ENCODE peak calls at places on chromosomes 6 and 20, in four cellular contexts. One of them, this sample, is unnamed.

GRCh38 chr6:13262302-13263006 is 65.9 kb downstream of the TBC1D7 start:
- DNase-seq in mucosa of descending colon: no peak
- DNase-seq in fibroblast of lung: no peak
- DNase-seq in dorsolateral prefrontal cortex: no peak
- DNase-seq in this sample: no peak

GRCh38 chr6:34736838-34737237 is 20.5 kb upstream of the SNRPC start:
- DNase-seq in mucosa of descending colon: no peak
- DNase-seq in fibroblast of lung: no peak
- DNase-seq in dorsolateral prefrontal cortex: no peak
- DNase-seq in this sample: no peak

GRCh38 chr20:12949429-12949980 is 59.3 kb upstream of the SPTLC3 start:
- DNase-seq in mucosa of descending colon: no peak
- DNase-seq in fibroblast of lung: peak
- DNase-seq in dorsolateral prefrontal cortex: no peak
- DNase-seq in this sample: no peak

GRCh38 chr6:82078286-82078908 is 169.1 kb downstream of the IBTK start:
- DNase-seq in mucosa of descending colon: no peak
- DNase-seq in fibroblast of lung: no peak
- DNase-seq in dorsolateral prefrontal cortex: no peak
- DNase-seq in this sample: no peak

GRCh38 chr6:148846778-148847761 is 100.2 kb downstream of the UST start:
- DNase-seq in mucosa of descending colon: no peak
- DNase-seq in fibroblast of lung: no peak
- DNase-seq in dorsolateral prefrontal cortex: no peak
- DNase-seq in this sample: no peak

GRCh38 chr6:108168980-108169800 is 3.4 kb downstream of the NR2E1 start:
- DNase-seq in mucosa of descending colon: no peak
- DNase-seq in fibroblast of lung: no peak
- DNase-seq in dorsolateral prefrontal cortex: no peak
- DNase-seq in this sample: no peak

GRCh38 chr20:41304002-41304401 is 13.5 kb downstream of the ZHX3 start:
- DNase-seq in mucosa of descending colon: no peak
- DNase-seq in fibroblast of lung: no peak
- DNase-seq in dorsolateral prefrontal cortex: no peak
- DNase-seq in this sample: no peak

GRCh38 chr6:74879234-74879633 is 326.6 kb downstream of the COL12A1 start:
- DNase-seq in mucosa of descending colon: no peak
- DNase-seq in fibroblast of lung: peak
- DNase-seq in dorsolateral prefrontal cortex: no peak
- DNase-seq in this sample: no peak

GRCh38 chr6:166007349-166008263 is 160.0 kb downstream of the TBXT start:
- DNase-seq in mucosa of descending colon: peak
- DNase-seq in fibroblast of lung: peak
- DNase-seq in dorsolateral prefrontal cortex: no peak
- DNase-seq in this sample: peak

GRCh38 chr6:158817298-158818007 is 1.7 kb downstream of the EZR start:
- DNase-seq in mucosa of descending colon: peak
- DNase-seq in fibroblast of lung: peak
- DNase-seq in dorsolateral prefrontal cortex: no peak
- DNase-seq in this sample: peak

GRCh38 chr6:75493400-75494064 is at the start of gene FILIP1:
- DNase-seq in mucosa of descending colon: peak
- DNase-seq in fibroblast of lung: no peak
- DNase-seq in dorsolateral prefrontal cortex: no peak
- DNase-seq in this sample: peak

GRCh38 chr6:126657556-126658129 is 317.7 kb downstream of the CENPW start:
- DNase-seq in mucosa of descending colon: peak
- DNase-seq in fibroblast of lung: peak
- DNase-seq in dorsolateral prefrontal cortex: no peak
- DNase-seq in this sample: peak

GRCh38 chr6:582370-582769 is 74.5 kb downstream of the HUS1B start:
- DNase-seq in mucosa of descending colon: no peak
- DNase-seq in fibroblast of lung: peak
- DNase-seq in dorsolateral prefrontal cortex: no peak
- DNase-seq in this sample: no peak

GRCh38 chr6:47083586-47084047 is 41.5 kb upstream of the ADGRF1 start:
- DNase-seq in mucosa of descending colon: peak
- DNase-seq in fibroblast of lung: peak
- DNase-seq in dorsolateral prefrontal cortex: no peak
- DNase-seq in this sample: peak

GRCh38 chr20:32893878-32894483 is 35.3 kb downstream of the EFCAB8 start:
- DNase-seq in mucosa of descending colon: peak
- DNase-seq in fibroblast of lung: no peak
- DNase-seq in dorsolateral prefrontal cortex: no peak
- DNase-seq in this sample: no peak

GRCh38 chr6:139243531-139243930 is 48.3 kb downstream of the TXLNB start:
- DNase-seq in mucosa of descending colon: no peak
- DNase-seq in fibroblast of lung: peak
- DNase-seq in dorsolateral prefrontal cortex: no peak
- DNase-seq in this sample: no peak

GRCh38 chr6:81896561-81896960 is 144.1 kb upstream of the TENT5A start:
- DNase-seq in mucosa of descending colon: no peak
- DNase-seq in fibroblast of lung: peak
- DNase-seq in dorsolateral prefrontal cortex: no peak
- DNase-seq in this sample: no peak

GRCh38 chr20:16926626-16927025 is 178.5 kb downstream of the OTOR start:
- DNase-seq in mucosa of descending colon: no peak
- DNase-seq in fibroblast of lung: no peak
- DNase-seq in dorsolateral prefrontal cortex: no peak
- DNase-seq in this sample: no peak

GRCh38 chr20:22389836-22390542 is 194.4 kb downstream of the FOXA2 start:
- DNase-seq in mucosa of descending colon: no peak
- DNase-seq in fibroblast of lung: peak
- DNase-seq in dorsolateral prefrontal cortex: no peak
- DNase-seq in this sample: no peak

GRCh38 chr6:133837801-133838349 is 51.0 kb upstream of the TCF21 start:
- DNase-seq in mucosa of descending colon: peak
- DNase-seq in fibroblast of lung: peak
- DNase-seq in dorsolateral prefrontal cortex: no peak
- DNase-seq in this sample: peak

GRCh38 chr6:39004801-39005200 is 43.8 kb upstream of the GLP1R start:
- DNase-seq in mucosa of descending colon: no peak
- DNase-seq in fibroblast of lung: no peak
- DNase-seq in dorsolateral prefrontal cortex: no peak
- DNase-seq in this sample: no peak

GRCh38 chr6:30075987-30076311 is 380 bp upstream of the RNF39 start:
- DNase-seq in mucosa of descending colon: no peak
- DNase-seq in fibroblast of lung: no peak
- DNase-seq in dorsolateral prefrontal cortex: no peak
- DNase-seq in this sample: no peak

GRCh38 chr6:109027964-109028363 is 66.7 kb downstream of the SESN1 start:
- DNase-seq in mucosa of descending colon: no peak
- DNase-seq in fibroblast of lung: no peak
- DNase-seq in dorsolateral prefrontal cortex: no peak
- DNase-seq in this sample: no peak

GRCh38 chr6:18327621-18328548 is 59.3 kb upstream of the RNF144B start:
- DNase-seq in mucosa of descending colon: peak
- DNase-seq in fibroblast of lung: no peak
- DNase-seq in dorsolateral prefrontal cortex: no peak
- DNase-seq in this sample: peak

GRCh38 chr6:170317718-170318117 is 11.2 kb downstream of the FAM120B start:
- DNase-seq in mucosa of descending colon: no peak
- DNase-seq in fibroblast of lung: no peak
- DNase-seq in dorsolateral prefrontal cortex: no peak
- DNase-seq in this sample: no peak

GRCh38 chr6:26103770-26104456 is 16.7 kb downstream of the HFE start:
- DNase-seq in mucosa of descending colon: peak
- DNase-seq in fibroblast of lung: peak
- DNase-seq in dorsolateral prefrontal cortex: peak
- DNase-seq in this sample: peak

GRCh38 chr6:36493859-36494258 is 51.1 kb downstream of the KCTD20 start:
- DNase-seq in mucosa of descending colon: no peak
- DNase-seq in fibroblast of lung: peak
- DNase-seq in dorsolateral prefrontal cortex: no peak
- DNase-seq in this sample: no peak